ENCODE peak calls at places on chromosome 6, in four cellular contexts. Z is adrenal gland, Q is uterus, U is Peyer's patch. P is an unnamed sample.

GRCh38 chr6:34575326-34575725 is 19.2 kb upstream of the SPDEF start:
- DNase-seq in Z (no peak), Q (no peak), U (no peak), P (no peak)

GRCh38 chr6:15082708-15083107 is 163.2 kb upstream of the JARID2 start:
- DNase-seq in Z (no peak), Q (no peak), U (no peak), P (no peak)

GRCh38 chr6:11460001-11460668 is 77.4 kb upstream of the TMEM170B start:
- DNase-seq in Z (no peak), Q (no peak), U (no peak), P (no peak)

GRCh38 chr6:6405997-6406699 is 85.7 kb upstream of the F13A1 start:
- DNase-seq in Z (no peak), Q (peak), U (no peak), P (no peak)

GRCh38 chr6:133198725-133199124 is 42.4 kb upstream of the EYA4 start:
- DNase-seq in Z (no peak), Q (no peak), U (no peak), P (no peak)

GRCh38 chr6:87918461-87918941 is 129.1 kb upstream of the SPACA1 start:
- DNase-seq in Z (no peak), Q (no peak), U (no peak), P (no peak)

GRCh38 chr6:112581015-112581414 is 233.9 kb downstream of the RFPL4B start:
- DNase-seq in Z (no peak), Q (no peak), U (no peak), P (no peak)

GRCh38 chr6:95578106-95578410 is 723 bp downstream of the MANEA start:
- DNase-seq in Z (no peak), Q (no peak), U (no peak), P (no peak)

GRCh38 chr6:3789018-3789895 is 37.7 kb upstream of the PXDC1 start:
- DNase-seq in Z (no peak), Q (no peak), U (no peak), P (no peak)

GRCh38 chr6:141963543-141964295 is 169.0 kb upstream of the GJE1 start:
- DNase-seq in Z (no peak), Q (no peak), U (no peak), P (no peak)

GRCh38 chr6:111468329-111469012 is 14.5 kb downstream of the REV3L start:
- DNase-seq in Z (no peak), Q (no peak), U (no peak), P (no peak)

GRCh38 chr6:146785001-146785585 is 186.3 kb downstream of the ADGB start:
- DNase-seq in Z (no peak), Q (no peak), U (no peak), P (no peak)

GRCh38 chr6:118122161-118122560 is 215.1 kb downstream of the SLC35F1 start:
- DNase-seq in Z (no peak), Q (no peak), U (no peak), P (no peak)

GRCh38 chr6:105474234-105474633 is 71.4 kb upstream of the PREP start:
- DNase-seq in Z (no peak), Q (no peak), U (no peak), P (no peak)

GRCh38 chr6:41651246-41651961 is 13.1 kb downstream of the MDFI start:
- DNase-seq in Z (no peak), Q (no peak), U (peak), P (no peak)

GRCh38 chr6:73062837-73063236 is 162.5 kb downstream of the KHDC1L start:
- DNase-seq in Z (no peak), Q (no peak), U (no peak), P (no peak)

GRCh38 chr6:150490586-150490985 is 109.1 kb upstream of the PLEKHG1 start:
- DNase-seq in Z (no peak), Q (no peak), U (no peak), P (no peak)

GRCh38 chr6:12367412-12367811 is 77.3 kb downstream of the EDN1 start:
- DNase-seq in Z (no peak), Q (no peak), U (no peak), P (no peak)

GRCh38 chr6:41706876-41707564 is 28.4 kb downstream of the TFEB start:
- DNase-seq in Z (peak), Q (peak), U (no peak), P (peak)

GRCh38 chr6:125995972-125996580 is 9.7 kb downstream of the TRMT11 start:
- DNase-seq in Z (peak), Q (peak), U (peak), P (peak)

GRCh38 chr6:140812636-140813035 is 1320.1 kb upstream of the GJE1 start:
- DNase-seq in Z (no peak), Q (no peak), U (no peak), P (no peak)

GRCh38 chr6:80605165-80605989 is 498.9 kb downstream of the BCKDHB start:
- DNase-seq in Z (no peak), Q (no peak), U (no peak), P (no peak)

GRCh38 chr6:14454467-14454763 is 336.8 kb downstream of the CD83 start:
- DNase-seq in Z (no peak), Q (no peak), U (peak), P (no peak)

GRCh38 chr6:89148016-89148750 is 2.3 kb downstream of the PM20D2 start:
- DNase-seq in Z (no peak), Q (no peak), U (no peak), P (no peak)

GRCh38 chr6:33278392-33278741 is 1.4 kb downstream of the B3GALT4 start:
- DNase-seq in Z (no peak), Q (no peak), U (no peak), P (no peak)

GRCh38 chr6:107819976-107820551 is 4.0 kb downstream of the SCML4 start:
- DNase-seq in Z (peak), Q (no peak), U (no peak), P (no peak)

GRCh38 chr6:12148317-12148801 is 136.2 kb downstream of the HIVEP1 start:
- DNase-seq in Z (no peak), Q (no peak), U (no peak), P (no peak)

GRCh38 chr6:16239090-16239797 is 857 bp downstream of the GMPR start:
- DNase-seq in Z (peak), Q (peak), U (peak), P (peak)

GRCh38 chr6:35552285-35552917 is 39.7 kb upstream of the TULP1 start:
- DNase-seq in Z (no peak), Q (no peak), U (peak), P (no peak)

GRCh38 chr6:87198496-87198895 is 43.1 kb downstream of the ZNF292 start:
- DNase-seq in Z (no peak), Q (no peak), U (no peak), P (no peak)

DNA sequence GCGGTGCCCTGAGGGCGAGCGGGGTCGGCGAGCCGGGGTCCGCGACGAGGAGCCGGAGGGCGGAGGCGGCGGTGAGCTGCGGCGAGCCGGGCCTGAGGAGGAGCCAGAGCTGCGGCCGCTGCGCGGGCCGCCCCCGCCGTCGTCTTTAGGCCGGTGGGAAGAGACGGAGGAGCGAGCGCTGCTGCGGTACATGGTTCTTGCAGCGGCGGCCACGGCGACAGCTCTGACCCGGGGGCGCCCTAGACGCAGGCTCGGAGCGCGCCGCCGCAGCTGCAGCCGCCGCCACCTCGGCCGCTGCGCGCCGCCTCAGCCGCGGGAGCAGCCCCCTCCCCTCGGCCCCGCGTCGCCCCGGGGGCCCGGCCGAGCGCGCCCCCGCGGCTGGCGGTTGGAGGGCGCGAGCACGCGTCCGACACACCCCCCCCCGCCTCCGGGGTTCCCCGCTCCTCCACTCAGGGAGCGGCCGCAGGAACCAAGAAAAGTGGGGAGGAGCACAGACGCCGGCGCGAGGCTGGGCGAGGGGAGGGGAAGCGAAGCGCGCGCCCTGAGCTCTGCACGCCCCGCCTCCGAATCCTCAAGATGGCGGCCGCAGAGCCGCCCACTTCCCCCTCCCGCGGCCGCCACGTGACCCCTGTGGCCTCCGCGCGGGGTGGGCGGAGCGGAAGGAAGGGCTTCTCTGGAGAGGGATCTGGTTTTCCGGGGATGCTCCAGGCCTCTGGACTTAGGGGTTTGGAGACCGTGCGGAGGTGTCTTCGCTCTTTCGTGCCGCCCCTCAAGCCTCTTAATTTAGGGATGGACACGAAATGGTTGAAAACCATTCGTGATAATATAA is at the start of gene ZNF318:
- DNase-seq in Z (peak), Q (peak), U (peak), P (peak)
- TF ChIP-seq POLR2A in Z (peak), Q (peak), U (peak), P (peak)

GRCh38 chr6:71388846-71389543 is 100.4 kb downstream of the OGFRL1 start:
- DNase-seq in Z (no peak), Q (no peak), U (no peak), P (no peak)
- H3K27ac ChIP-seq in Z (no peak), Q (no peak), U (no peak), P (peak)

GRCh38 chr6:19986691-19987438 is 149.7 kb downstream of the ID4 start:
- DNase-seq in Z (no peak), Q (no peak), U (no peak), P (no peak)
- H3K4me3 ChIP-seq in Z (no peak), Q (no peak), U (no peak), P (no peak)

GRCh38 chr6:27250277-27250954 is 2.9 kb downstream of the PRSS16 start:
- DNase-seq in Z (no peak), Q (no peak), U (no peak), P (no peak)

GRCh38 chr6:27248783-27249182 is 1.3 kb downstream of the PRSS16 start:
- DNase-seq in Z (no peak), Q (no peak), U (no peak), P (no peak)

GRCh38 chr6:27250955-27251671 is 3.6 kb downstream of the PRSS16 start:
- DNase-seq in Z (peak), Q (peak), U (peak), P (no peak)

GRCh38 chr6:27254566-27254965 is 7.1 kb downstream of the PRSS16 start:
- DNase-seq in Z (no peak), Q (no peak), U (no peak), P (no peak)

DNA sequence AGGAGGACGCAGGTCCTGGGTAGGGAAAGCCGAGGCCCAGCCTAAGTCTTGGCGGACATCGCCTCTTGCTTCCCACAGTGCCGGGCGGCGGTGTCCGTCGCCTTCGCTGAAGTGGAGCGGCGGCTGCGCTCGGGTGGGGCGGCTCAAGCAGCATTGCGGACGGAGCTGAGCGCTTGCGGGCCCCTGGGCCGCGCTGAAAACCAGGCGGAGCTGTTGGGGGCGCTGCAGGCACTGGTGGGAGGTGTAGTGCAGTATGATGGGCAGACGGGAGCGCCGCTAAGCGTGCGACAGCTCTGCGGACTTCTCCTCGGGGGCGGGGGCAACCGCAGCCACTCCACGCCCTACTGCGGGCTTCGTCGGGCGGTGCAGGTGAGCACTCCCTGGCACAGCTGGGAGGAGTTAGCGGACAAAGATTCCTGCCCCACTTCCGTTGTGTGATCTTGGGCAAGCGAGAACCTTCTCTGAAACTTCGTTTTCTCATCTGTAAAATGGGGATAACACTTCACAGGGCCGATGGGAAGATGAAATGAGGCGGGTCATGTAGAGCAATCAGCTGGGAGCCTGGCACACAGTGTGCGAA is 4.3 kb downstream of the PRSS16 start:
- DNase-seq in Z (peak), Q (no peak), U (peak), P (no peak)
- TF ChIP-seq POLR2A in Z (no peak), Q (peak), U (peak), P (no peak)

DNA sequence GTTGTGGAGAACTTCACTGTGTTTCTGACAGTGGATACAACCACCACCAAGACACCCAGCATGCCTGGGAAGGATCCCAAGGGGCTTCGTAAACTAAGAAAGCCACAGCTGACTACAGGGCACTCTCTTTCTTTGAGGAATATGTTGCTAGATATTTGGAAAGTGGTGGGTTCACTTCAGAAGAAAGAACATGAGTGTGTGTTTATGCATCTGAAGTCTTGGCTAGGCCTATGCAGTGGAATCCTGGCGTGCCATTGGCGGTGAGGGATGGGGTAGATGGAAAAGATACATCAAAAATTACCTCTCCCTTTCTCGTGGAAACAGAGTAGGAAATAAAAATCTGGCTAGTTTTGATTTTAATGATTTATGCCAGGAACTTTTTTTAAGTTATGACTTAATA is 187.7 kb downstream of the PDE7B start:
- DNase-seq in Z (no peak), Q (no peak), U (no peak), P (no peak)
- H3K27ac ChIP-seq in Z (no peak), Q (peak), U (no peak), P (peak)

GRCh38 chr6:157120523-157121232 is 202.6 kb downstream of the TMEM242 start:
- DNase-seq in Z (no peak), Q (no peak), U (no peak), P (no peak)
- H3K4me3 ChIP-seq in Z (no peak), Q (no peak), U (no peak), P (no peak)

DNA sequence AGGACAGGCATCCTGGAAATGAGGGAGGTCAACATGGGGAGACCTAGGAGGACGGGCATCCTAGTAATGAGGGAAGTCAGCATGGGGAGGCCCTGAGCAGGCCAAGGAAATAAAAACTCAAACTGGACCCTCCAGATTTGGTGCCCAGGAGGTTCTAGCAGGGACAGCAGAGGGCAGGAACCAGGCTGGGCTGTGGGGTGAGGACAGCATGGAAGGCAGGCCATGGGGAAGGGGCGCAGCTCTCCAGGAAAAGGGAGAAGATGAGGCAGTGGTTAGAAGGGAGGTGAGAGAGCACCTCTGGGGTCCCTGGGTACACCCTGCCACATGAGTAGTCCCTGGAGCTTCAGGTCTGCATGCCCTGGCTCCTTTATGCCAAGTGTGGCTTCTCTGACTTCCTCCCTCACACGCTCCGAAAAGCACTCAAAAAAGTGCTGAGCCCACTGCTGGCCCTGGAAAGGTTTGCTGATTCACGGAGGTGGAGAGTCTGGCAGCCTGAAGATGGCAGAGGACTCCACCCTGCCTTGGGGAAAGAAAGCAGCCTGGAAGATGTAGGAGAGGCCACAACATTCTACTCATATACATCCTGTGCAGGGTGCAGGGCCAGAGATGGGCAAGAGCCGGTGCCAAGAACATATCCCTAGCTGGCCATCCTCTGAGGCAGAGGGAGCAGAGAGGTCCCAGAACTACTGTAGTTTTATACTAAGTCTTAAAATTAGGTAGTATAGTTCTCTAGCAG is 154.9 kb downstream of the MRPL14 start:
- DNase-seq in Z (no peak), Q (peak), U (peak), P (no peak)
- TF ChIP-seq POLR2A in Z (no peak), Q (no peak), U (no peak), P (no peak)

GRCh38 chr6:30828027-30828962 is 56.0 kb upstream of the DDR1 start:
- DNase-seq in Z (peak), Q (peak), U (peak), P (peak)
- H3K27ac ChIP-seq in Z (peak), Q (peak), U (peak), P (peak)

P was measured in gastrocnemius medialis.